ENCODE peak calls at places on chromosome 10, in ten cellular contexts. P, Z, U, Q, I, H, G, R, O and N are unnamed samples.

GRCh38 chr10:77889277-77889903 is 37.2 kb downstream of the DLG5 start:
- DNase-seq in H (peak; percentile 83), I (no peak), Z (no peak), O (no peak), G (peak; percentile 80), Q (peak; percentile 88), P (peak; percentile 71), R (peak; percentile 59), U (peak; percentile 89), N (no peak)

GRCh38 chr10:1345368-1345767 is 289.2 kb downstream of the WDR37 start:
- DNase-seq in P (no peak), O (no peak), H (no peak), R (peak; percentile 30), Q (no peak), G (no peak), U (no peak), I (no peak), Z (no peak), N (no peak)

GRCh38 chr10:100019824-100020160 is 10.0 kb upstream of the DNMBP start:
- DNase-seq in Q (no peak), O (no peak), H (no peak), P (no peak), I (no peak), Z (no peak), R (no peak), G (no peak), U (no peak), N (no peak)

GRCh38 chr10:32151876-32152275 is 95.7 kb upstream of the KIF5B start:
- DNase-seq in O (peak; percentile 32), G (no peak), Z (peak; percentile 5), H (no peak), Q (no peak), I (no peak), P (no peak), U (no peak), R (no peak), N (no peak)

GRCh38 chr10:9097991-9098306 is 1043.5 kb downstream of the GATA3 start:
- DNase-seq in G (no peak), R (no peak), O (no peak), U (no peak), Q (no peak), Z (no peak), I (no peak), P (no peak), H (no peak), N (no peak)

GRCh38 chr10:86535057-86535882 is 13.7 kb upstream of the WAPL start:
- DNase-seq in H (peak; percentile 94), I (peak; percentile 41), G (peak; percentile 89), Q (peak; percentile 95), R (peak; percentile 74), U (peak; percentile 92), P (peak; percentile 93), Z (no peak), O (peak; percentile 89), N (peak; percentile 19)

GRCh38 chr10:69855346-69856163 is 53.8 kb downstream of the COL13A1 start:
- DNase-seq in Z (no peak), H (no peak), I (no peak), O (no peak), Q (no peak), P (peak; percentile 73), R (no peak), G (no peak), U (no peak), N (no peak)

GRCh38 chr10:95445223-95445836 is 115.8 kb downstream of the SORBS1 start:
- DNase-seq in Q (no peak), R (peak; percentile 69), O (no peak), I (peak; percentile 51), U (peak; percentile 74), Z (peak; percentile 61), P (no peak), H (no peak), G (peak; percentile 76), N (peak; percentile 84)

GRCh38 chr10:32731527-32731926 is 226.5 kb downstream of the ITGB1 start:
- DNase-seq in O (no peak), Z (no peak), U (no peak), G (no peak), H (no peak), R (no peak), Q (no peak), P (no peak), I (no peak), N (no peak)

GRCh38 chr10:68871731-68872342 is 29.3 kb upstream of the DDX50 start:
- DNase-seq in P (no peak), Q (no peak), Z (peak; percentile 74), H (no peak), G (no peak), R (peak; percentile 17), I (no peak), U (no peak), O (no peak), N (no peak)

GRCh38 chr10:52068485-52068884 is 245.6 kb upstream of the DKK1 start:
- DNase-seq in Q (no peak), H (no peak), G (no peak), P (no peak), O (no peak), U (no peak), R (no peak), Z (no peak), I (no peak), N (no peak)

GRCh38 chr10:52063159-52063558 is 250.9 kb upstream of the DKK1 start:
- DNase-seq in Q (peak; percentile 35), R (no peak), G (no peak), P (peak; percentile 44), U (no peak), H (no peak), O (no peak), I (no peak), Z (no peak), N (no peak)

GRCh38 chr10:52071814-52072213 is 242.3 kb upstream of the DKK1 start:
- DNase-seq in I (no peak), Q (no peak), H (no peak), P (no peak), Z (no peak), U (no peak), O (no peak), R (no peak), G (no peak), N (no peak)

GRCh38 chr10:52064084-52064845 is 249.8 kb upstream of the DKK1 start:
- DNase-seq in H (peak; percentile 57), R (no peak), O (no peak), P (no peak), Q (peak; percentile 53), U (no peak), I (no peak), Z (no peak), G (no peak), N (no peak)

DNA sequence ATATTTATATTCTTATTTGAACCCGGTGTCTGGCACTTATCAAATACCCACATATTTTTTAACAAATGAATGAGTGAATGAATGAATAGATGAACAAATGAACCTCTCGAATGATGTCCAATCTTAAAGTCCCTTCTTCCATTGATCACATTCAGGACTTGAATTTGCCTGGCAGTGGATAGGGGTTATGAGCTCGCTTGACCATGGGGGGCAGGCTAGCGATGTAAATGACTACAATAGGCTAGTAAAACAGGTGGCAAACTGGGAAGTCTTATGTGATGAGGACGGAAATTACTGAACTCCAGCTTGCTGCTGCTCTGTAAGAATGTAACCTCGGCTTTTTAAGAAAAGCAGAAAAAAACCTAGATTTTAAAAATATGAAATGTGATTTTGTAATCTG is 247.7 kb upstream of the DKK1 start:
- DNase-seq in R (no peak), H (no peak), I (no peak), Z (no peak), O (no peak), P (no peak), Q (no peak), U (no peak), G (no peak), N (no peak)
- TF ChIP-seq CTCF in R (no peak), H (no peak), I (no peak), Z (peak; percentile 15), O (no peak), P (no peak), Q (no peak), U (no peak), G (no peak), N (no peak)

DNA sequence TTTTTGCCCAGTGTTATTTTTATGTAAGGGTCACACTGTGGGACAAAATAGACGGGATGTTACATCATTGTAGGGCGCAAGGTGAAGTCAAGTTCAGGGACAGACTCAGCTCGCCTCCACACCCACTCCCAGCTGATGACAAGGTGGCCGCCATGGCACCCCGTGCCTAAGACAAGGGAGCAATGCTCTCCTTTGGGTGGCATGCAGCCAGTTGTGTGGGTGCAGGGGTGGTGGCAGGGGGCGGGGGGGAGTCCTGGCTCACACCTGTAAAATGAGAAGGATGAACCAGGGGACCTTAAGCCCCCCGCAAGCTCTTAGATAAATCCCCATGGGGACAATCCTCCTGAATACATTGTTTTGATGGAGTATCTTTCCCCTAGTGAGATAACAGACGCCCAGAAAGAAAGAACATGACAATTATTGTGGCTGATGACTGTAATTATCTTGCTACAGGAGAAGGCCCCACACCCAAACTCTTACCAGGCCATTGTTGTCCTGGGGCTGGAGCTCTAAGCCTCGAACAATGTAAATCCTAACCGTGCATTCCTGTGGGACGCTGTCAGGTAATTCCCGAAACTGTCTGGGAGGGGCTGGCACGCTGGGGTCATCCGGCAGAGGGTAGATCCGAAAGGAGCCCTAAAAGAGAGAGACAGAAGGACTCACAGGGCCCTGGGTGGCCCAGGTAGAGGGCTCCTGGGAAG is 148.7 kb downstream of the MYOF start:
- DNase-seq in G (no peak), U (no peak), Z (no peak), P (no peak), O (no peak), H (no peak), Q (no peak), R (no peak), I (no peak), N (no peak)
- H3K36me3 ChIP-seq in G (no peaks in the 10 kb centered on the region), U (peaks cover 100% of the 10 kb centered on the region), Z (peaks cover 94% of the 10 kb centered on the region), P (peaks cover 50% of the 10 kb centered on the region), O (peaks cover 97% of the 10 kb centered on the region), H (peaks cover 79% of the 10 kb centered on the region), Q (no peaks in the 10 kb centered on the region), R (no peaks in the 10 kb centered on the region), I (peaks cover 2% of the 10 kb centered on the region), N (peaks cover 61% of the 10 kb centered on the region)

DNA sequence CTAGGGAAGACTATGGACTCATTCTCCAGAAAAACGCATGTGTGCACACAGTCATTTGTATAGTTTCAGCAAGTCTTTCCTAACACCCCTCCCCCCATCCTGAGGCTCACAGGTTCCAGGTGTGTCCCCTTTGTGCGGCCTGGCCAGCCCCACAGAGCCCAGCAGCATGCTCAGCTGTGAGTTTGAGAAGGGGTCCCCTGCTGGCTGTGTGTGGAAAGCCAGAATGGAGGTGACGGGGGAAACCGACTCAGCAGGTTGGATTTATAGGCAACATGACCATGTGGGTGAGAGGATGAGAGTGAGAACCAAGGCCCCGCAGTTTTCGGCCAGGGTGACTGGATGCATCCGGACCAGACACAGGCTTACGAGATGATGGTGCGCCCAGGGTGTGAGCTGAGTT is 9.9 kb downstream of the PTPRE start:
- DNase-seq in H (no peak), O (no peak), I (no peak), Z (no peak), Q (no peak), P (no peak), R (no peak), U (no peak), G (no peak), N (no peak)
- TF ChIP-seq CTCF in H (no peak), O (no peak), I (no peak), Z (peak; percentile 27), Q (no peak), P (no peak), R (no peak), U (no peak), G (no peak), N (no peak)

DNA sequence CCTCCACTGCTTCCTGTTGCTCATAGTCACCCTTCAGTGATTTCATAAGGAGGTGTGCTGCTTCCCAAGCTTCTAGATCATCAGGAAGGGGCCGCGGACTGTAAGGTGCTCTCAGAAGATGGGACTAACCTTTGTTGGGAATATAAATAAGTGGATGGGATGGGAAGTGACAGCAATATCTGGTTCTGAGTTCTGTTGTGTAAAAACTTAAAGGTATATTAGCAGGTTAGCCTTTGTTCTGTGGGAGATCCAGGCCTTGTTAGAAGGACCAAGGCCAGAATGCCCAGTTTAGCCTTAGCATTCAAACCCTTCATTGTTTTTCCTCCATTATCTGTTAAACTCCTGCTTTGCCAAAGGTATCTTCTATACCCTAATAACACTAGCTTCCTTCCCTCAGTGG is 12.4 kb downstream of the BUB3 start:
- DNase-seq in I (no peak), U (no peak), G (no peak), Z (no peak), O (no peak), Q (no peak), R (no peak), P (no peak), H (no peak), N (no peak)
- H3K36me3 ChIP-seq in I (no peaks in the 10 kb centered on the region), U (peaks cover 81% of the 10 kb centered on the region), G (peaks cover 15% of the 10 kb centered on the region), Z (peaks cover 34% of the 10 kb centered on the region), O (peaks cover 58% of the 10 kb centered on the region), Q (no peaks in the 10 kb centered on the region), R (no peaks in the 10 kb centered on the region), P (peaks cover 70% of the 10 kb centered on the region), H (peaks cover 71% of the 10 kb centered on the region), N (peaks cover 15% of the 10 kb centered on the region)